ENCODE peak calls at places on chromosomes 4 and X, in five cellular contexts. E is pancreas; K is CD8-positive, alpha-beta T cell; Y is CD8-positive, alpha-beta memory T cell; I is stomach. P is an unnamed sample.

GRCh38 chrX:26375346-26375745 is 159.4 kb downstream of the MAGEB5 start:
- DNase-seq in Y (no peak), E (no peak), I (no peak), K (no peak), P (no peak)

GRCh38 chrX:130170752-130171445 is 863 bp upstream of the RAB33A start:
- DNase-seq in E (peak), K (peak), I (peak), Y (peak), P (peak)

GRCh38 chr4:91064157-91064853 is 937.1 kb downstream of the CCSER1 start:
- DNase-seq in I (no peak), E (no peak), Y (no peak), K (no peak), P (no peak)

GRCh38 chrX:85084770-85085393 is 81.2 kb downstream of the APOOL start:
- DNase-seq in E (no peak), K (no peak), Y (no peak), I (no peak), P (peak)

GRCh38 chr4:86845593-86845992 is 3.6 kb downstream of the SLC10A6 start:
- DNase-seq in I (no peak), E (no peak), K (no peak), Y (no peak), P (no peak)

GRCh38 chrX:79366888-79367749 is at the start of gene ITM2A:
- DNase-seq in I (peak), K (peak), Y (peak), E (peak), P (peak)

GRCh38 chrX:123728554-123728953 is 4.3 kb downstream of the THOC2 start:
- DNase-seq in E (no peak), K (no peak), Y (no peak), I (no peak), P (no peak)

GRCh38 chr4:85783483-85783882 is 308.5 kb downstream of the ARHGAP24 start:
- DNase-seq in K (no peak), Y (no peak), I (no peak), E (no peak), P (no peak)

GRCh38 chrX:12771445-12772069 is 19.7 kb upstream of the PRPS2 start:
- DNase-seq in Y (peak), E (peak), K (peak), I (peak), P (peak)

GRCh38 chr4:38948551-38948950 is 80.9 kb downstream of the FAM114A1 start:
- DNase-seq in K (no peak), Y (no peak), E (no peak), I (no peak), P (no peak)

GRCh38 chr4:48375651-48376291 is 34.4 kb downstream of the SLAIN2 start:
- DNase-seq in Y (no peak), I (peak), E (no peak), K (no peak), P (no peak)

GRCh38 chr4:56976283-56976877 is 1.0 kb downstream of the NOA1 start:
- DNase-seq in E (no peak), I (peak), Y (no peak), K (no peak), P (no peak)

GRCh38 chr4:107220976-107221375 is 184.9 kb upstream of the DKK2 start:
- DNase-seq in E (no peak), I (no peak), K (no peak), Y (no peak), P (no peak)

GRCh38 chr4:35151816-35152572 is 1092.3 kb downstream of the ARAP2 start:
- DNase-seq in I (no peak), Y (no peak), K (no peak), E (no peak), P (no peak)

GRCh38 chr4:35253331-35253730 is 991.0 kb downstream of the ARAP2 start:
- DNase-seq in K (no peak), Y (no peak), E (no peak), I (no peak), P (no peak)

GRCh38 chr4:169249214-169249973 is 21.4 kb downstream of the SH3RF1 start:
- DNase-seq in E (no peak), Y (no peak), K (no peak), I (no peak), P (no peak)

GRCh38 chr4:140688711-140689598 is 67.2 kb downstream of the TBC1D9 start:
- DNase-seq in I (no peak), K (no peak), Y (no peak), E (no peak), P (no peak)

GRCh38 chr4:175325230-175325629 is 407.1 kb downstream of the ADAM29 start:
- DNase-seq in I (no peak), K (no peak), E (no peak), Y (no peak), P (no peak)

GRCh38 chr4:150268444-150268843 is 190.2 kb downstream of the DCLK2 start:
- DNase-seq in Y (no peak), I (no peak), K (no peak), E (no peak), P (no peak)

GRCh38 chrX:47169726-47170515 is 23.7 kb upstream of the UBA1 start:
- DNase-seq in I (peak), E (no peak), K (no peak), Y (no peak), P (no peak)

GRCh38 chrX:49230500-49231232 is 2.5 kb downstream of the CACNA1F start:
- DNase-seq in Y (peak), K (peak), E (no peak), I (peak), P (peak)

GRCh38 chr4:72767903-72768817 is 199.1 kb upstream of the ADAMTS3 start:
- DNase-seq in I (no peak), E (no peak), Y (no peak), K (no peak), P (no peak)

GRCh38 chrX:54029543-54030143 is 14.6 kb downstream of the PHF8 start:
- DNase-seq in E (peak), I (peak), K (no peak), Y (no peak), P (no peak)

GRCh38 chrX:52933976-52934703 is 24.2 kb downstream of the FAM156A start:
- DNase-seq in I (no peak), Y (no peak), K (no peak), E (no peak), P (no peak)

GRCh38 chrX:55908685-55909212 is 191.2 kb downstream of the RRAGB start:
- DNase-seq in E (no peak), Y (peak), K (no peak), I (no peak), P (peak)

GRCh38 chrX:53155512-53156206 is 61.7 kb downstream of the KANTR start:
- DNase-seq in I (no peak), E (no peak), Y (no peak), K (no peak), P (no peak)

GRCh38 chr4:125938541-125938940 is 623.8 kb downstream of the FAT4 start:
- DNase-seq in I (no peak), E (no peak), Y (no peak), K (no peak), P (no peak)

GRCh38 chr4:138348055-138348454 is 105.9 kb upstream of the SLC7A11 start:
- DNase-seq in I (no peak), E (no peak), Y (no peak), K (no peak), P (no peak)

GRCh38 chr4:171717231-171717720 is 95.9 kb upstream of the GALNTL6 start:
- DNase-seq in E (no peak), K (no peak), I (no peak), Y (no peak), P (no peak)

GRCh38 chrX:9278475-9279270 is 186.2 kb upstream of the TBL1X start:
- DNase-seq in E (no peak), Y (no peak), I (no peak), K (no peak), P (no peak)

GRCh38 chrX:7614616-7615015 is 228.4 kb upstream of the VCX start:
- DNase-seq in K (no peak), Y (no peak), E (no peak), I (no peak), P (no peak)

GRCh38 chr4:125244848-125245450 is 69.8 kb upstream of the FAT4 start:
- DNase-seq in I (no peak), K (no peak), Y (no peak), E (no peak), P (no peak)

GRCh38 chrX:16836371-16836770 is 33.8 kb downstream of the RBBP7 start:
- DNase-seq in I (peak), Y (peak), K (no peak), E (no peak), P (no peak)

GRCh38 chrX:147875866-147876596 is 35.7 kb upstream of the FMR1 start:
- DNase-seq in I (no peak), E (no peak), K (no peak), Y (peak), P (no peak)

GRCh38 chrX:24024819-24025740 is 1.9 kb downstream of the KLHL15 start:
- DNase-seq in I (peak), Y (peak), K (peak), E (peak), P (peak)

GRCh38 chr4:24800273-24800880 is 5.0 kb downstream of the SOD3 start:
- DNase-seq in I (no peak), E (no peak), Y (no peak), K (no peak), P (no peak)
- H3K4me3 ChIP-seq in I (peak), E (peak), Y (no peak), K (no peak), P (no peak)

GRCh38 chr4:186887211-186887785 is 163.6 kb upstream of the FAT1 start:
- DNase-seq in E (no peak), Y (no peak), I (no peak), K (no peak), P (no peak)
- H3K4me3 ChIP-seq in E (no peak), Y (no peak), I (no peak), K (no peak), P (no peak)

DNA sequence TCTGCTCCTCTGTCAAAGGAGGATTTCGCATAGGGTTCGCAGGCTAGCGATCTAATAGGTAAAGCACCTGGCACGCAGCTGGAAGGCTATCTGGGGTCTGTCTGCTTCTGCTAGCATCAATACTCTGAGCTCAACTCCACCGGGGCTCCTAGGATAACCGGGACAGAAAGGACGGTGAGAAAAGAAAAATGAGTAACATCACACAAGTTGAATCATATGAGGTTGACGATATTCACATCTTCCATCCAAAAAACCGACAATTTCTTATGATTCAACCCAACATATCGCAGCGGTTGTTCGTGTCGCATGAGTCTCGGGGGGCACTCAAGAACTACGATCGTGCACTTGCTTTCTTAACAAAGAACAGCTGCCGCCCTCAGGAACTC is 1.8 kb downstream of the PROM1 start:
- DNase-seq in I (no peak), Y (no peak), K (no peak), E (no peak), P (no peak)
- H3K4me3 ChIP-seq in I (peak), Y (no peak), K (peak), E (peak), P (no peak)

GRCh38 chr4:129095811-129096454 is at the start of gene C4orf33:
- DNase-seq in K (peak), Y (peak), E (peak), I (peak), P (peak)

GRCh38 chr4:129093173-129093974 is at the start of gene SCLT1:
- DNase-seq in K (peak), I (peak), E (peak), Y (peak), P (peak)

GRCh38 chr4:129098578-129098977 is 2.6 kb downstream of the C4orf33 start:
- DNase-seq in K (no peak), Y (no peak), E (no peak), I (no peak), P (no peak)

GRCh38 chr4:129092636-129093172 is 635 bp downstream of the SCLT1 start:
- DNase-seq in E (no peak), I (no peak), K (no peak), Y (no peak), P (no peak)

DNA sequence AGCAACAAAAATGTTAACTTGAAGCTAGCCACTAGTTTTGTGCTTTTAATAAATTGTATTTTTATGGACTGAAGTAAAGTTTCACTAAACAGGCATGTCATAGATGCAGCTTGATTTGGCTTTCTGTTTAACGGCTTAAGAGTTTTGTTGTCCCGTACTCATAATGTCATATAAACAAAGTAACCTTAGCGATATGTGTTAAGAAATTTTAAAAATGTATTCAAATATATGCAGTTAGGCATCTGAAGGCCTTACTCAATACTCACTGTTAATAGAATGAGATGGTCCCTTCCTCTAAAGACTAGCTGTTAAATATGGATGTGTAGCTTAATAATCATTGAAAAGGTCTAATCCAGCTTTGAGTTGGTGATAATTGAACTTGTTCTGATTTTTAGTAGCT is 1.0 kb upstream of the SCLT1 start:
- DNase-seq in K (no peak), Y (no peak), E (no peak), I (no peak), P (no peak)
- H3K4me3 ChIP-seq in K (peak), Y (no peak), E (peak), I (peak), P (peak)

GRCh38 chr4:156969136-156969535 is 2.5 kb downstream of the PDGFC start:
- DNase-seq in E (no peak), I (no peak), Y (no peak), K (no peak), P (no peak)

GRCh38 chr4:156971623-156972369 is at the start of gene PDGFC:
- DNase-seq in K (no peak), I (peak), Y (no peak), E (peak), P (no peak)

GRCh38 chr4:156972370-156972980 is 876 bp upstream of the PDGFC start:
- DNase-seq in I (no peak), Y (no peak), E (no peak), K (no peak), P (no peak)

GRCh38 chr4:156970501-156971167 is 965 bp downstream of the PDGFC start:
- DNase-seq in Y (no peak), I (peak), K (no peak), E (peak), P (no peak)

GRCh38 chr4:156971168-156971601 is 414 bp downstream of the PDGFC start:
- DNase-seq in K (no peak), I (peak), Y (no peak), E (peak), P (no peak)
- H3K4me3 ChIP-seq in K (no peak), I (peak), Y (no peak), E (peak), P (no peak)

GRCh38 chr4:142150483-142150882 is 514.1 kb downstream of the IL15 start:
- DNase-seq in E (no peak), I (no peak), Y (no peak), K (no peak), P (no peak)
- H3K4me3 ChIP-seq in E (no peak), I (no peak), Y (no peak), K (no peak), P (no peak)

GRCh38 chrX:41449138-41449537 is 2.0 kb downstream of the NYX start:
- DNase-seq in I (no peak), E (no peak), Y (no peak), K (no peak), P (no peak)
- H3K4me3 ChIP-seq in I (no peak), E (no peak), Y (no peak), K (no peak), P (no peak)

GRCh38 chrX:71911023-71911730 is 532 bp downstream of the NHSL2 start:
- DNase-seq in Y (peak), I (no peak), E (peak), K (no peak), P (no peak)

GRCh38 chrX:71909956-71910355 is 689 bp upstream of the NHSL2 start:
- DNase-seq in I (no peak), E (no peak), Y (no peak), K (no peak), P (no peak)

GRCh38 chrX:71912156-71912555 is 1.5 kb downstream of the NHSL2 start:
- DNase-seq in I (no peak), E (no peak), Y (no peak), K (no peak), P (no peak)

GRCh38 chrX:71911731-71912050 is 1.0 kb downstream of the NHSL2 start:
- DNase-seq in E (no peak), I (no peak), Y (no peak), K (no peak), P (no peak)

GRCh38 chrX:71910526-71911022 is at the start of gene NHSL2:
- DNase-seq in E (no peak), Y (no peak), K (no peak), I (no peak), P (no peak)
- H3K4me3 ChIP-seq in E (peak), Y (no peak), K (peak), I (peak), P (peak)

DNA sequence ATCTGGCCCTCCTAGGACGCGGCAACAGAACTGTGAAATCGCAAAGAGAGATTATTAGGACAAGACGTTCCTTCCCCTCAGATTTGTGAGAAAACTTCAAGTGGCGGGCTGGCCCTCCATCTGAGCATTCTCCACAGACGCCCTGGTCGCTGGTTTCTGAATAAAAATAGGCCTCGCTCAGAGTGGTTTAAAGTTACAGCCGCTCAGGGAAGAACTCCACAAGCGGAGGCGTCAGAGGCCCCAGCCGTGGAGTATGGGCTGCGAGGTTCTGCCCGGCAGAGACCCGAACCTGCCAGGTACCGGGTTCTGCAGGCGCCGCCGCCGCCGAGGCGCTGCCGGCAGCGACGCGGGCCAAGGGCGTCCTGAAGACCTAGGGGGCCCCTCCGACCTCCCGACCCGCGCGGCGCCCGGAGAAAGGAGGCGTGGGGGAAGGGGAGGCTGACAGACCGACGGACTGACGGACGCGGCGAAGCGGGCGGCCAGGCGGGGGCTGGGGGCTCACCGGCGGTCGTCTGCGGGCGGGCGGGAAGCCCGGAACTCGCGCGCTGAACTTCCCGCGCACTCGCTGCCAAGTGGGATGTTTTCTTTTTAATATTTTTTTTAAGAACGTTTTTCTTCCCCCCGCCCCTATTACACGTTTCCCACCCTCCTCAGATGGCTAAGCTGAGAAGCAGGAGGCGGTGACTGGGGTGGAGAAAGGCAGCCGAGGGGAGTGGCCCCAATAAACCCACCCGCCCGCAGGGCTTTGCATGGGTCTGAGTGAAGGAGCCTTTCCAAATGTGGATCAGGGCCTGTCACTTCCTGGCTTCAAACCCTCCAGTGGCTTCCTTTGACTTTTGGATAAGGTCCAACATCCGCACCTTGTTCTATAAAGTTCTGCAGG is at the start of gene PABPC4L:
- DNase-seq in E (peak), K (no peak), I (no peak), Y (no peak), P (no peak)
- H3K4me3 ChIP-seq in E (peak), K (no peak), I (peak), Y (no peak), P (no peak)

DNA sequence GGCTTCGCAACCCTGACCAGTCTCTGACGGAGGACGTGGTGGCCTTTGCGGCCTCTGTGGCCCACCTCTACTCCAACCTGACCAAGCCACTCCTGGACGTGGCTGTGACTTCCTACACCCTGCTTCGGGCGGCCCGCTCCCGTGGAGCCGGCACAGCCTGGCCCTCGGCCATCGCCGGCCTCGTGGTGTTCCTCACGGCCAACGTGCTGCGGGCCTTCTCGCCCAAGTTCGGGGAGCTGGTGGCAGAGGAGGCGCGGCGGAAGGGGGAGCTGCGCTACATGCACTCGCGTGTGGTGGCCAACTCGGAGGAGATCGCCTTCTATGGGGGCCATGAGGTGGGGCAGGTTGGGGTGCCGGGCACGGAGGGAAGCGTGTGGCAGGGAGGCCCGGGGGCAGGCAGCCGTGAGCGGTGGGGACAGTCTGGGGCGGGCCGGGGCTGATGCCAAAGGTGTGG is 1.2 kb downstream of the ABCD1 start:
- DNase-seq in Y (no peak), K (no peak), E (no peak), I (no peak), P (no peak)
- H3K4me3 ChIP-seq in Y (no peak), K (no peak), E (peak), I (peak), P (no peak)